ENCODE peak calls at places on chromosomes 1 and 21, in four cellular contexts. D is Peyer's patch, J is HFF-Myc, K is glutamatergic neuron. L is an unnamed sample.

GRCh38 chr1:178536844-178537371 is 24.0 kb downstream of the TEX35 start:
- DNase-seq in D (no peak), J (peak; percentile 92), K (no peak), L (peak; percentile 76)

GRCh38 chr1:203428981-203429599 is 46.5 kb upstream of the PRELP start:
- DNase-seq in J (no peak), K (no peak), D (no peak), L (no peak)

GRCh38 chr1:151013518-151013917 is 5.3 kb downstream of the PRUNE1 start:
- DNase-seq in K (no peak), J (no peak), D (no peak), L (no peak)

GRCh38 chr1:34858901-34859441 is 578 bp downstream of the SMIM12 start:
- DNase-seq in D (no peak), J (no peak), K (no peak), L (peak; percentile 6)

GRCh38 chr1:86419277-86419903 is 4.6 kb upstream of the CLCA2 start:
- DNase-seq in D (no peak), J (no peak), K (no peak), L (peak; percentile 64)

GRCh38 chr1:203652718-203653461 is 26.3 kb downstream of the ATP2B4 start:
- DNase-seq in K (no peak), J (no peak), D (no peak), L (no peak)

GRCh38 chr21:26170471-26171309 is at the start of gene APP:
- DNase-seq in D (peak; percentile 69), K (peak; percentile 90), J (no peak), L (peak; percentile 88)

GRCh38 chr1:21175324-21175669 is 1.4 kb downstream of the EIF4G3 start:
- DNase-seq in D (peak; percentile 77), J (no peak), K (no peak), L (no peak)

GRCh38 chr1:24910751-24911650 is 19.1 kb downstream of the RUNX3 start:
- DNase-seq in D (peak; percentile 61), J (no peak), K (no peak), L (no peak)

GRCh38 chr1:24881034-24881433 is 49.0 kb downstream of the RUNX3 start:
- DNase-seq in K (no peak), J (no peak), D (no peak), L (no peak)

GRCh38 chr1:94743866-94744265 is 76.3 kb upstream of the SLC44A3 start:
- DNase-seq in J (peak; percentile 91), D (no peak), K (no peak), L (no peak)

GRCh38 chr1:225653463-225654276 is 747 bp upstream of the ENAH start:
- DNase-seq in D (peak; percentile 43), J (no peak), K (peak; percentile 81), L (peak; percentile 57)

GRCh38 chr1:42423621-42424200 is 32.1 kb downstream of the ZMYND12 start:
- DNase-seq in K (no peak), D (no peak), J (no peak), L (no peak)

GRCh38 chr21:29164330-29164942 is 34.0 kb downstream of the MAP3K7CL start:
- DNase-seq in J (peak; percentile 67), K (no peak), D (no peak), L (no peak)

GRCh38 chr1:20207546-20207945 is 21.2 kb upstream of the PLA2G2C start:
- DNase-seq in D (no peak), J (no peak), K (no peak), L (no peak)

GRCh38 chr1:43324810-43325209 is 12.8 kb upstream of the MPL start:
- DNase-seq in D (no peak), J (no peak), K (no peak), L (no peak)

GRCh38 chr21:30320215-30320614 is at the start of gene KRTAP26-1:
- DNase-seq in J (no peak), K (no peak), D (no peak), L (no peak)

GRCh38 chr1:32500387-32501209 is 35.7 kb downstream of the ZBTB8B start:
- DNase-seq in K (peak; percentile 77), D (no peak), J (no peak), L (peak; percentile 81)

GRCh38 chr1:57796609-57797008 is 372.7 kb upstream of the DAB1 start:
- DNase-seq in D (no peak), K (no peak), J (peak; percentile 20), L (peak; percentile 3)

GRCh38 chr1:47630346-47630745 is 192.5 kb downstream of the FOXD2 start:
- DNase-seq in D (no peak), J (no peak), K (no peak), L (no peak)

GRCh38 chr1:31116022-31116421 is 50.5 kb upstream of the PUM1 start:
- DNase-seq in K (no peak), J (no peak), D (no peak), L (no peak)

GRCh38 chr1:11918779-11919519 is 7.3 kb downstream of the KIAA2013 start:
- DNase-seq in J (no peak), D (no peak), K (no peak), L (peak; percentile 28)

GRCh38 chr1:62077821-62078220 is 116.8 kb upstream of the L1TD1 start:
- DNase-seq in K (no peak), J (no peak), D (no peak), L (no peak)

GRCh38 chr1:152622803-152623202 is at the start of gene LCE3A:
- DNase-seq in K (no peak), D (no peak), J (no peak), L (no peak)

GRCh38 chr1:95028954-95029353 is 43.8 kb downstream of the ALG14 start:
- DNase-seq in J (no peak), K (no peak), D (no peak), L (no peak)

GRCh38 chr1:240492832-240493440 is 119.0 kb downstream of the GREM2 start:
- DNase-seq in D (no peak), K (peak; percentile 82), J (no peak), L (no peak)

GRCh38 chr1:8641317-8641997 is 176.0 kb downstream of the RERE start:
- DNase-seq in K (no peak), J (no peak), D (no peak), L (no peak)

GRCh38 chr1:119275145-119275929 is 93.2 kb upstream of the HAO2 start:
- DNase-seq in D (no peak), J (peak; percentile 80), K (peak; percentile 42), L (peak; percentile 44)

GRCh38 chr1:223831755-223832636 is 13.8 kb downstream of the TP53BP2 start:
- DNase-seq in D (no peak), J (no peak), K (no peak), L (no peak)

GRCh38 chr1:17480846-17481245 is 41.4 kb upstream of the RCC2 start:
- DNase-seq in J (no peak), D (no peak), K (no peak), L (no peak)

GRCh38 chr1:195466639-195467038 is 1141.6 kb downstream of the KCNT2 start:
- DNase-seq in J (no peak), K (no peak), D (no peak), L (no peak)

GRCh38 chr1:109932679-109933078 is 22.0 kb downstream of the CSF1 start:
- DNase-seq in J (no peak), D (no peak), K (no peak), L (no peak)

DNA sequence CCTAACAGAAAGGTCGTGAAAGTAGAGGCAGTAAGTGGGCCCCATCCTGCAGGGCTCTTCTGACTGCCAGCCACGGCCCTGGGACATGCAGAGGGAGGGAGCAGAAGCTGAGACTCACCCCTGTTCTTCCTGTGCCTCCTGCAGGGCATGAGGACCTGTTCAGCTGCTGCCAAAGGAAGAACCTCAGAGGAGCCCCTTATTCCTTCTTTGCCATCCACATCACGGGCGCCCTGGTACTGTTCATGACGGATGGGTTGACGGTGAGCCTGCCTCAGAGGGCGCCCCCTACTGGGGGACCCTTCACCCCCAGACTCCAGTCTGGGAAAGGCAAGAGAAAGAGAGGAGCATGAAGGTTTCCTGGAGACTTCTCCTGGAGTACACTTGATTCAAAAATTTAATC is 47.1 kb downstream of the ELK4 start:
- DNase-seq in D (no peak), J (no peak), K (no peak), L (no peak)
- TF ChIP-seq CTCF in D (peak; percentile 8), J (peak; percentile 53), K (peak; percentile 47), L (peak; percentile 59)

DNA sequence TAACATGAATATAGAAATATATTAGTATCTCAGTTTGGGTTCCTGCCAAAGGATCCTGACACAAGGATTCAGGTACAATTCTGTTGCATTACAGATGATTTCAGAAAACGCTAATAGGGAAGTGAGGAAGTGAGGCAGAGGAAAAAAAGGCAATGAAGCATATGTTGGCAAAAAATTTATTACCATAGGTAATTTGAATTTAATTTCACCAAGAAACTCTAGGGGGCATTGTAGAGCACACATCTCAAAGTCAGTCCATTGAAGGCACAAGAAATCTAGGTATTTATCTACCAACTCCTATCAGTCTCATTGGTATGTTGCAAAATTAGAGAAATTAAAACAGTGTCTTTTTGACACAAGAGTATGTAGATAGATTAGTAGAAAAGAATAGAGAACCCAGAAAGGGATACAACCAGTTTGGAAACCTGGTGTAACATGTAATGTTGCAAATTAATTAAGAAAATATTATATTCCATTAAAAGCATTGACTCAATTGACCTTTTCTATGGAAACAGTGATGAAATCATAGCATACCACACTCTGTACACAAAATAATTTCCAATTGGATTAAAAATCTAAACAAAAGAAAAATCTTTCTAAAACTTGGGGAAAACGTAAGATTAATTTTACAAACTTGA is 104.9 kb upstream of the SNX7 start:
- DNase-seq in J (peak; percentile 15), K (no peak), D (no peak), L (no peak)
- TF ChIP-seq CTCF in J (peak; percentile 43), K (peak; percentile 77), D (peak; percentile 28), L (no peak)

GRCh38 chr1:207181838-207182237 is 77.8 kb downstream of the C4BPA start:
- DNase-seq in K (no peak), J (no peak), D (no peak), L (no peak)
- TF ChIP-seq CTCF in K (no peak), J (no peak), D (peak; percentile 49), L (no peak)

GRCh38 chr21:45818904-45819285 is 162.7 kb upstream of the COL6A1 start:
- DNase-seq in J (peak; percentile 61), K (no peak), D (no peak), L (peak; percentile 24)
- TF ChIP-seq CTCF in J (no peak), K (no peak), D (no peak), L (no peak)

DNA sequence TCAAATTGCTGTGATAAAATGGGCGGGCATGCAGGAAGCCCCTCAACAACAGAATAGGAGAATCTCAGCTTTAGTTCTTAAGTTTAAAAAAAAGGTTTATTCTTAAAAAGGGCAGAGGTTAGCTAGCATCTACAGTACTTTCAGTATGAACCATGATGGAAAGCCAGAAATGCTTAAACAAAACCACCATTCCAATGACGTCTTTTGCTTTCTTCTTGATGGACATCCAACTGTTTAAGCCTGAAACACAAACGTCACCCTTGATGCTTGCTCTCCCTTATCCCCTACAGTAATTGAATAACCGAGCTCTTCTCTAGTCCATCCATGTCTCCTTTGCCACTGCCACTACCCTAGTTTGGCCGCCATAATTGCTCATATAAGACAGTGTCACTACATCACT is 25.7 kb downstream of the TAF5L start:
- DNase-seq in D (no peak), K (no peak), J (no peak), L (no peak)
- TF ChIP-seq CTCF in D (no peak), K (no peak), J (no peak), L (no peak)

DNA sequence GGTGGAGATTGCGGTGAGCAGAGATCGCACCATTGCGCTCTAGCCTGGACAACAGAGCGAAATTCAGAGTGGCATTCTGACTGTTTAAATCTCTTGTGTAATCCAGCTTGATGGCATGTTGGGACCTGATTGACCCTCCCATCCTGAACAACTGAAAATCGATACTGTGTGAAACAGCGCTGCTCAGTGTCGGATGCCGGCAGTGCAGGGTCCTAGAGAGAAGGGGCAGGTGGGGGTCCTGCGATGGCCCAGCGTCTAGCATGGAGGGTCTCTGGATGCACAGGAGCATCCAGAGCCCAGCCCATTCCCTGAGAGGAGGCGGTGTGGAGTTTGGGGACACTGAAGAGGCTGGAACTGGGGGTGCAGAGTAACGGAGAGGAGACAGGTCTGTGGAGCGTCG is 15.8 kb downstream of the AGT start:
- DNase-seq in J (no peak), K (no peak), D (no peak), L (no peak)
- TF ChIP-seq CTCF in J (no peak), K (no peak), D (no peak), L (no peak)

GRCh38 chr1:145849356-145850165 is 4.1 kb downstream of the NUDT17 start:
- DNase-seq in D (no peak), K (no peak), J (no peak), L (no peak)
- TF ChIP-seq CTCF in D (no peak), K (peak; percentile 42), J (peak; percentile 51), L (peak; percentile 62)

L was measured in Calu3.